ENCODE peak calls at places on chromosomes 16 and 17, in seven cellular contexts. H, U, M, D, V, N and L are unnamed samples.

GRCh38 chr16:280552-280951 is at the start of gene ARHGDIG:
- DNase-seq in N (no peak), U (no peak), V (no peak), D (no peak), H (no peak), M (no peak), L (no peak)

GRCh38 chr17:19264277-19264676 is 27.1 kb downstream of the EPN2 start:
- DNase-seq in M (no peak), V (no peak), D (no peak), N (no peak), H (no peak), U (no peak), L (no peak)

GRCh38 chr16:24701521-24701951 is 27.9 kb upstream of the TNRC6A start:
- DNase-seq in D (no peak), M (no peak), H (no peak), V (no peak), N (no peak), U (no peak), L (no peak)

GRCh38 chr17:82449883-82450356 is 632 bp downstream of the CYBC1 start:
- DNase-seq in V (no peak), M (no peak), D (peak), N (no peak), U (no peak), H (peak), L (no peak)

GRCh38 chr17:57534863-57535651 is 210.0 kb downstream of the CCDC182 start:
- DNase-seq in H (no peak), M (peak), D (no peak), U (peak), V (peak), N (no peak), L (no peak)

GRCh38 chr17:71486171-71486740 is 634.6 kb upstream of the SOX9 start:
- DNase-seq in D (no peak), N (no peak), H (no peak), V (no peak), M (no peak), U (no peak), L (no peak)

GRCh38 chr16:17578921-17579876 is 108.4 kb upstream of the XYLT1 start:
- DNase-seq in D (peak), U (peak), V (peak), M (peak), N (no peak), H (peak), L (peak)

GRCh38 chr16:81424761-81425160 is 19.8 kb upstream of the CMIP start:
- DNase-seq in D (peak), U (no peak), M (no peak), N (no peak), V (no peak), H (no peak), L (no peak)

GRCh38 chr17:22203208-22203715 is 510.9 kb downstream of the KCNJ18 start:
- DNase-seq in V (no peak), N (no peak), D (no peak), M (no peak), H (no peak), U (no peak), L (no peak)

GRCh38 chr16:57422026-57422944 is 17.7 kb downstream of the CCL17 start:
- DNase-seq in D (no peak), M (peak), V (no peak), N (no peak), H (no peak), U (peak), L (no peak)

GRCh38 chr16:69225136-69225535 is 38.2 kb downstream of the SNTB2 start:
- DNase-seq in H (no peak), M (no peak), U (no peak), N (no peak), V (no peak), D (no peak), L (no peak)

GRCh38 chr17:78000351-78000750 is 41.8 kb downstream of the TNRC6C start:
- DNase-seq in V (no peak), D (no peak), U (no peak), M (no peak), H (no peak), N (no peak), L (no peak)

GRCh38 chr17:8151641-8152111 is 528 bp downstream of the PER1 start:
- DNase-seq in N (peak), U (peak), D (peak), V (peak), H (no peak), M (peak), L (no peak)

GRCh38 chr17:72681844-72682243 is 410.6 kb downstream of the SLC39A11 start:
- DNase-seq in V (no peak), N (no peak), D (no peak), M (no peak), U (no peak), H (no peak), L (no peak)

GRCh38 chr17:68314916-68315535 is 23.7 kb downstream of the ARSG start:
- DNase-seq in U (peak), V (peak), H (no peak), D (no peak), M (no peak), N (peak), L (no peak)

GRCh38 chr17:76981545-76982295 is 113.5 kb downstream of the MGAT5B start:
- DNase-seq in N (no peak), U (no peak), M (no peak), V (no peak), D (no peak), H (no peak), L (no peak)

GRCh38 chr17:81371910-81372760 is 23.1 kb upstream of the BAHCC1 start:
- DNase-seq in V (peak), M (peak), N (no peak), U (peak), D (no peak), H (no peak), L (no peak)

GRCh38 chr17:38693700-38694329 is 11.3 kb upstream of the MLLT6 start:
- DNase-seq in M (no peak), U (peak), N (peak), H (no peak), D (no peak), V (peak), L (no peak)

GRCh38 chr16:8936421-8936820 is 27.3 kb downstream of the USP7 start:
- DNase-seq in N (no peak), H (peak), V (no peak), D (peak), U (peak), M (peak), L (peak)

GRCh38 chr17:64008346-64008745 is 10.2 kb downstream of the PRR29 start:
- DNase-seq in N (no peak), V (no peak), D (no peak), H (no peak), U (no peak), M (no peak), L (no peak)

GRCh38 chr17:71023631-71024030 is 854.3 kb downstream of the KCNJ2 start:
- DNase-seq in U (no peak), N (no peak), V (no peak), H (no peak), D (no peak), M (no peak), L (no peak)

GRCh38 chr17:47952181-47953021 is 5.3 kb downstream of the PRR15L start:
- DNase-seq in D (no peak), U (peak), N (no peak), M (peak), V (no peak), H (no peak), L (no peak)

GRCh38 chr17:77607606-77608005 is 350.9 kb upstream of the TNRC6C start:
- DNase-seq in V (no peak), D (no peak), U (no peak), M (no peak), N (no peak), H (no peak), L (no peak)

GRCh38 chr16:56871172-56871593 is 6.2 kb downstream of the SLC12A3 start:
- DNase-seq in V (no peak), U (peak), N (no peak), H (no peak), D (no peak), M (no peak), L (peak)

GRCh38 chr16:81535679-81536360 is 91.2 kb downstream of the CMIP start:
- DNase-seq in N (no peak), U (no peak), H (no peak), V (no peak), D (no peak), M (no peak), L (no peak)

GRCh38 chr17:74417178-74418045 is 14.5 kb upstream of the GPRC5C start:
- DNase-seq in U (peak), V (no peak), H (no peak), N (no peak), M (peak), D (peak), L (peak)

GRCh38 chr17:81114694-81115093 is 50.6 kb upstream of the PVALEF start:
- DNase-seq in U (no peak), N (no peak), D (no peak), H (no peak), M (no peak), V (no peak), L (no peak)

GRCh38 chr17:77408284-77408683 is 267.5 kb downstream of the SEC14L1 start:
- DNase-seq in N (no peak), D (no peak), U (peak), H (no peak), V (no peak), M (no peak), L (no peak)

GRCh38 chr17:72077326-72077960 is 43.4 kb upstream of the SOX9 start:
- DNase-seq in N (no peak), U (no peak), V (no peak), H (no peak), M (no peak), D (no peak), L (no peak)

GRCh38 chr16:14024300-14024699 is 46.8 kb upstream of the MRTFB start:
- DNase-seq in V (no peak), H (no peak), U (no peak), D (no peak), M (peak), N (no peak), L (no peak)

GRCh38 chr16:450800-451512 is 25.5 kb downstream of the RAB11FIP3 start:
- DNase-seq in N (no peak), V (no peak), H (no peak), D (no peak), U (no peak), M (no peak), L (no peak)